ENCODE peak calls at places on chromosome 11, in nine cellular contexts. F, J, T, P, Z, B, X, H and L are unnamed samples.

GRCh38 chr11:43736502-43737193 is 56.1 kb downstream of the HSD17B12 start:
- DNase-seq in F (no peak), J (peak; percentile 70), T (peak; percentile 85), P (no peak), Z (no peak), B (no peak), X (no peak), H (no peak), L (no peak)

GRCh38 chr11:17921620-17922473 is 91.0 kb downstream of the SERGEF start:
- DNase-seq in F (peak; percentile 58), J (peak; percentile 86), T (peak; percentile 79), P (no peak), Z (no peak), B (no peak), X (no peak), H (no peak), L (no peak)

GRCh38 chr11:68146704-68147474 is 25.7 kb upstream of the CHKA start:
- DNase-seq in F (peak; percentile 79), J (peak; percentile 13), T (peak; percentile 27), P (peak; percentile 33), Z (no peak), B (no peak), X (no peak), H (no peak), L (peak; percentile 98)

GRCh38 chr11:1028616-1029015 is 7.9 kb downstream of the MUC6 start:
- DNase-seq in F (no peak), J (no peak), T (no peak), P (no peak), Z (no peak), B (no peak), X (no peak), H (no peak), L (no peak)

GRCh38 chr11:90218606-90219005 is 4.2 kb downstream of the CHORDC1 start:
- DNase-seq in F (no peak), J (no peak), T (peak; percentile 48), P (no peak), Z (no peak), B (no peak), X (peak; percentile 49), H (no peak), L (peak; percentile 7)

GRCh38 chr11:105821366-105821765 is 200.7 kb downstream of the MSANTD4 start:
- DNase-seq in F (no peak), J (no peak), T (no peak), P (no peak), Z (no peak), B (no peak), X (peak; percentile 60), H (no peak), L (no peak)

GRCh38 chr11:20337526-20338154 is 25.9 kb upstream of the HTATIP2 start:
- DNase-seq in F (peak; percentile 48), J (no peak), T (peak; percentile 61), P (no peak), Z (no peak), B (no peak), X (peak; percentile 36), H (no peak), L (peak; percentile 68)

GRCh38 chr11:119362741-119363080 is 16.2 kb upstream of the MFRP start:
- DNase-seq in F (no peak), J (no peak), T (no peak), P (no peak), Z (no peak), B (no peak), X (no peak), H (no peak), L (peak; percentile 53)

GRCh38 chr11:73359341-73359740 is 16.9 kb upstream of the RELT start:
- DNase-seq in F (no peak), J (peak; percentile 74), T (no peak), P (no peak), Z (no peak), B (no peak), X (no peak), H (peak; percentile 53), L (no peak)

GRCh38 chr11:69325446-69325845 is 31.5 kb downstream of the MYEOV start:
- DNase-seq in F (no peak), J (no peak), T (no peak), P (no peak), Z (no peak), B (no peak), X (peak; percentile 7), H (no peak), L (no peak)

GRCh38 chr11:68150029-68150428 is 28.8 kb upstream of the CHKA start:
- DNase-seq in F (no peak), J (peak; percentile 14), T (no peak), P (no peak), Z (no peak), B (no peak), X (no peak), H (no peak), L (no peak)

GRCh38 chr11:57974830-57975229 is 48.9 kb upstream of the OR9Q1 start:
- DNase-seq in F (no peak), J (no peak), T (no peak), P (no peak), Z (no peak), B (no peak), X (no peak), H (no peak), L (no peak)

GRCh38 chr11:121210445-121210970 is 82.1 kb upstream of the SC5D start:
- DNase-seq in F (no peak), J (no peak), T (no peak), P (no peak), Z (no peak), B (no peak), X (no peak), H (no peak), L (no peak)